ENCODE peak calls at places on chromosome 12, in nine cellular contexts. F is heart right ventricle; H is Karpas-422; K is adipocyte; Q is transverse colon; O is heart left ventricle; W is AG09309; I is astrocyte of the spinal cord; D is CD4-positive, alpha-beta memory T cell. U is an unnamed sample.

GRCh38 chr12:48380596-48380995 is 29.9 kb upstream of the ZNF641 start:
- DNase-seq in Q (no peak), I (no peak), F (no peak), D (no peak), H (no peak), O (no peak), W (no peak), K (no peak), U (no peak)

GRCh38 chr12:78878447-78878846 is 13.9 kb downstream of the SYT1 start:
- DNase-seq in O (no peak), Q (no peak), H (no peak), I (no peak), D (no peak), K (no peak), W (no peak), F (no peak), U (no peak)

GRCh38 chr12:19045421-19045820 is 84.1 kb upstream of the PLEKHA5 start:
- DNase-seq in W (no peak), Q (no peak), H (no peak), F (no peak), D (no peak), I (no peak), K (peak; percentile 42), O (no peak), U (no peak)

GRCh38 chr12:99250091-99250490 is 397.5 kb upstream of the GARIN6 start:
- DNase-seq in D (no peak), F (no peak), O (no peak), W (no peak), H (no peak), K (no peak), Q (no peak), I (no peak), U (no peak)

GRCh38 chr12:113173081-113173698 is 12.1 kb downstream of the DDX54 start:
- DNase-seq in W (no peak), D (no peak), I (no peak), H (no peak), F (no peak), K (no peak), O (no peak), Q (no peak), U (peak; percentile 82)

GRCh38 chr12:22121224-22121623 is 75.2 kb downstream of the CMAS start:
- DNase-seq in Q (peak; percentile 14), D (peak; percentile 21), K (no peak), O (no peak), W (no peak), H (peak; percentile 89), I (no peak), F (no peak), U (peak; percentile 18)

GRCh38 chr12:51242896-51243295 is 4.3 kb downstream of the DAZAP2 start:
- DNase-seq in Q (no peak), O (no peak), D (no peak), I (no peak), K (no peak), F (no peak), W (no peak), H (no peak), U (no peak)

GRCh38 chr12:118850244-118850825 is 131.0 kb upstream of the SRRM4 start:
- DNase-seq in F (no peak), D (no peak), Q (peak; percentile 10), O (no peak), K (no peak), I (no peak), W (no peak), H (peak; percentile 70), U (no peak)

DNA sequence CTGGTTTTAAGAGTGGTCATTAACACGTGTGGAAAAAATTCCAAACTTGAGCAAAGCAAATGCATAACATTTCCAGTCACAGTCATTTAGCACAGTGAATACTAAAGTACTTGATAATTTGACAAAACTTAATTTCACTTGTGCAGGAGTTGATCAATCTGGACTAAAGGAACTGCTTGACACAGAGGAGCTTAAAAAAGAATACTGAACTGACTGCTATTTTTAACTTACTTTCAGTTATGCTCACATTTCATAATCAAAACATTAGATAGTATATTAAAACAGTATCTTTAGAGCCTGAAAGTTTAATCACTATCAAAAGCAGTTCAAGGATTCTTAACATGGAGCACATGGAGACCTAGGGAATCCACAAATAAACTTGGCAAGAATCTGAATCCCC is 7.4 kb downstream of the UBE2N start:
- DNase-seq in F (no peak), K (peak; percentile 48), O (no peak), H (no peak), D (no peak), W (no peak), Q (no peak), I (no peak), U (no peak)
- H3K4me3 ChIP-seq in F (no peak overlapping the region), K (peak overlapping the region; percentile 46), O (peak overlapping the region; percentile 16), H (no peak overlapping the region), D (no peak overlapping the region), W (no peak overlapping the region), Q (no peak overlapping the region), I (no peak overlapping the region), U (no peak overlapping the region)

GRCh38 chr12:27024291-27024690 is 1.9 kb downstream of the MED21 start:
- DNase-seq in W (no peak), K (peak; percentile 56), I (no peak), H (no peak), Q (no peak), D (no peak), F (no peak), O (no peak), U (no peak)
- H3K4me3 ChIP-seq in W (no peak overlapping the region), K (peak overlapping the region; percentile 100), I (no peak overlapping the region), H (no peak overlapping the region), Q (no peak overlapping the region), D (no peak overlapping the region), F (no peak overlapping the region), O (no peak overlapping the region), U (no peak overlapping the region)

GRCh38 chr12:6540181-6540877 is 6.0 kb downstream of the GAPDH start:
- DNase-seq in W (peak; percentile 84), I (peak; percentile 93), H (peak; percentile 90), Q (peak; percentile 96), O (peak; percentile 87), D (peak; percentile 41), K (peak; percentile 96), F (peak; percentile 90), U (peak; percentile 92)
- H3K4me3 ChIP-seq in W (no peak overlapping the region), I (no peak overlapping the region), H (peak overlapping the region; percentile 29), Q (no peak overlapping the region), O (peak overlapping the region; percentile 10), D (peak overlapping the region; percentile 22), K (peak overlapping the region; percentile 36), F (no peak overlapping the region), U (peak overlapping the region; percentile 3)

DNA sequence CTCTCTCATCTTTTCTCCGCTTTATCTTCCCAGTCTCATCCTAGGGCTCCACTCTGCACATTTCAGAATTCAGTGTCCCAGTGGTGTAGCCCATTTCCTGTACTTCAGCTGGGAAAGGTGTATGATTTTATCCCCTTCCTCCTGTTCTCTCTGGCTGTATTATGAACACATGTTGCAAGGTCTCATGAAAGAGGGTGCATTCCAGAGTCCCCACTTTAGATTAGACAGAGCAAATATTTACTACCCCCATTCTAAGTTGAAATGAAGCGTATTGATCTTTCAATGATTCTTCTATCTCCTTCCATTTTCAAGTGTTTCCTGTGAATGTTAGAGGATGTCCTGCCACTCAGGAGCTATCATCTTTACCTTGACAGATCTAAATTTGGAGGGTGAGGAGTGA is 123.2 kb downstream of the WIF1 start:
- DNase-seq in Q (no peak), D (no peak), F (no peak), O (no peak), H (peak; percentile 24), I (no peak), K (no peak), W (no peak), U (no peak)
- H3K4me3 ChIP-seq in Q (no peak overlapping the region), D (no peak overlapping the region), F (no peak overlapping the region), O (no peak overlapping the region), H (no peak overlapping the region), I (no peak overlapping the region), K (no peak overlapping the region), W (no peak overlapping the region), U (no peak overlapping the region)

GRCh38 chr12:116136340-116136739 is 141.2 kb downstream of the MED13L start:
- DNase-seq in Q (no peak), O (no peak), H (no peak), F (no peak), I (peak; percentile 85), K (no peak), W (no peak), D (no peak), U (no peak)
- H3K4me3 ChIP-seq in Q (no peak overlapping the region), O (no peak overlapping the region), H (no peak overlapping the region), F (no peak overlapping the region), I (no peak overlapping the region), K (no peak overlapping the region), W (no peak overlapping the region), D (no peak overlapping the region), U (no peak overlapping the region)

GRCh38 chr12:57004651-57005050 is 1.7 kb downstream of the ZBTB39 start:
- DNase-seq in D (no peak), W (no peak), Q (no peak), K (no peak), F (no peak), H (no peak), O (no peak), I (no peak), U (no peak)

GRCh38 chr12:57008113-57008687 is 1.9 kb upstream of the ZBTB39 start:
- DNase-seq in K (peak; percentile 82), H (peak; percentile 87), Q (no peak), I (peak; percentile 73), O (no peak), F (no peak), W (peak; percentile 50), D (peak; percentile 65), U (no peak)

GRCh38 chr12:57005980-57006808 is at the start of gene ZBTB39:
- DNase-seq in K (peak; percentile 87), O (peak; percentile 69), I (peak; percentile 26), F (peak; percentile 69), D (peak; percentile 68), W (no peak), H (peak; percentile 89), Q (peak; percentile 65), U (peak; percentile 59)

GRCh38 chr12:57009949-57010626 is 3.7 kb upstream of the ZBTB39 start:
- DNase-seq in Q (no peak), O (no peak), I (no peak), K (no peak), F (no peak), D (no peak), W (no peak), H (no peak), U (no peak)

GRCh38 chr12:57006809-57007475 is 596 bp upstream of the ZBTB39 start:
- DNase-seq in I (no peak), F (no peak), Q (no peak), K (no peak), D (no peak), H (no peak), W (no peak), O (no peak), U (no peak)
- H3K4me3 ChIP-seq in I (peak overlapping the region; percentile 35), F (no peak overlapping the region), Q (no peak overlapping the region), K (peak overlapping the region; percentile 70), D (no peak overlapping the region), H (peak overlapping the region; percentile 56), W (peak overlapping the region; percentile 32), O (peak overlapping the region; percentile 41), U (peak overlapping the region; percentile 95)